ENCODE peak calls at places on chromosomes 4 and X, in eight cellular contexts. Z is lung, L is GM23338, A is cardiac muscle cell, I is cardiac fibroblast, P is adipocyte, W is Caco-2, X is mesendoderm. C is an unnamed sample.

GRCh38 chrX:149497626-149498025 is 7.5 kb downstream of the IDS start:
- DNase-seq in Z (no peak), L (no peak), X (no peak), A (no peak), I (peak), P (peak), W (no peak), C (peak)

GRCh38 chr4:129377131-129377845 is 281.3 kb downstream of the C4orf33 start:
- DNase-seq in P (no peak), X (no peak), A (no peak), I (no peak), L (no peak), Z (no peak), W (no peak), C (no peak)

GRCh38 chrX:617891-618290 is 12.7 kb upstream of the SHOX start:
- DNase-seq in W (no peak), A (no peak), Z (no peak), X (no peak), P (no peak), L (no peak), I (no peak), C (no peak)

GRCh38 chr4:6733358-6734164 is 17.6 kb downstream of the BLOC1S4 start:
- DNase-seq in I (no peak), L (no peak), A (no peak), X (no peak), W (no peak), P (no peak), Z (no peak), C (no peak)

GRCh38 chr4:189124149-189124758 is 816.4 kb upstream of the FRG1 start:
- DNase-seq in I (peak), X (peak), P (peak), W (no peak), L (peak), Z (no peak), A (peak), C (peak)

GRCh38 chr4:186061919-186062318 is 7.0 kb upstream of the TLR3 start:
- DNase-seq in Z (no peak), W (no peak), P (no peak), L (no peak), X (no peak), A (no peak), I (no peak), C (no peak)

GRCh38 chr4:16043820-16044554 is 39.8 kb downstream of the PROM1 start:
- DNase-seq in W (no peak), I (no peak), A (no peak), L (no peak), P (peak), X (no peak), Z (no peak), C (no peak)

GRCh38 chr4:83238393-83238792 is 46.2 kb downstream of the COQ2 start:
- DNase-seq in I (no peak), A (no peak), W (no peak), L (no peak), P (no peak), Z (no peak), X (no peak), C (no peak)

GRCh38 chrX:46737462-46737861 is 21.5 kb downstream of the SLC9A7 start:
- DNase-seq in A (no peak), L (no peak), P (peak), W (no peak), X (no peak), I (peak), Z (no peak), C (peak)

GRCh38 chr4:48862661-48863060 is 31.8 kb downstream of the OCIAD1 start:
- DNase-seq in Z (no peak), P (no peak), L (no peak), I (peak), W (no peak), A (no peak), X (no peak), C (no peak)

GRCh38 chrX:118976599-118977340 is 2.4 kb downstream of the LONRF3 start:
- DNase-seq in X (peak), W (no peak), I (peak), P (peak), A (no peak), L (no peak), Z (peak), C (no peak)

GRCh38 chr4:112093636-112094202 is 51.5 kb upstream of the FAM241A start:
- DNase-seq in P (no peak), L (no peak), A (no peak), Z (no peak), X (no peak), W (no peak), I (no peak), C (no peak)

GRCh38 chrX:139907078-139907477 is 25.8 kb downstream of the ATP11C start:
- DNase-seq in I (no peak), X (no peak), P (no peak), W (no peak), A (no peak), Z (no peak), L (no peak), C (no peak)

GRCh38 chr4:57501715-57502114 is 391.5 kb upstream of the IGFBP7 start:
- DNase-seq in W (no peak), P (peak), X (peak), A (no peak), I (peak), Z (no peak), L (peak), C (no peak)

GRCh38 chr4:73257995-73258667 is 467 bp downstream of the ANKRD17 start:
- DNase-seq in I (peak), W (peak), Z (peak), P (peak), L (peak), X (peak), A (peak), C (no peak)

GRCh38 chr4:13992975-13993495 is 365.5 kb upstream of the BOD1L1 start:
- DNase-seq in W (no peak), L (no peak), P (peak), A (no peak), Z (no peak), X (no peak), I (no peak), C (no peak)

GRCh38 chr4:112357897-112358296 is 60.7 kb downstream of the ALPK1 start:
- DNase-seq in X (no peak), I (no peak), Z (no peak), L (no peak), P (no peak), W (no peak), A (no peak), C (no peak)

GRCh38 chrX:39633293-39633692 is 464.5 kb downstream of the BCOR start:
- DNase-seq in L (no peak), W (no peak), P (peak), Z (no peak), I (peak), A (no peak), X (no peak), C (no peak)

GRCh38 chr4:30605616-30606015 is 114.6 kb upstream of the PCDH7 start:
- DNase-seq in X (peak), I (no peak), W (peak), Z (no peak), P (no peak), A (no peak), L (no peak), C (no peak)

GRCh38 chrX:119706616-119707015 is 13.6 kb upstream of the SEPTIN6 start:
- DNase-seq in Z (no peak), L (no peak), A (no peak), I (no peak), W (no peak), X (no peak), P (no peak), C (no peak)

GRCh38 chr4:93203708-93204107 is 624.8 kb upstream of the ATOH1 start:
- DNase-seq in W (peak), A (no peak), L (peak), X (peak), P (no peak), Z (no peak), I (no peak), C (no peak)

GRCh38 chrX:72576161-72576896 is 3.7 kb upstream of the HDAC8 start:
- DNase-seq in P (peak), L (no peak), W (no peak), Z (no peak), X (no peak), A (no peak), I (peak), C (peak)

GRCh38 chr4:106806158-106806797 is 229.8 kb downstream of the DKK2 start:
- DNase-seq in I (peak), X (no peak), W (no peak), Z (no peak), L (no peak), P (no peak), A (no peak), C (no peak)

DNA sequence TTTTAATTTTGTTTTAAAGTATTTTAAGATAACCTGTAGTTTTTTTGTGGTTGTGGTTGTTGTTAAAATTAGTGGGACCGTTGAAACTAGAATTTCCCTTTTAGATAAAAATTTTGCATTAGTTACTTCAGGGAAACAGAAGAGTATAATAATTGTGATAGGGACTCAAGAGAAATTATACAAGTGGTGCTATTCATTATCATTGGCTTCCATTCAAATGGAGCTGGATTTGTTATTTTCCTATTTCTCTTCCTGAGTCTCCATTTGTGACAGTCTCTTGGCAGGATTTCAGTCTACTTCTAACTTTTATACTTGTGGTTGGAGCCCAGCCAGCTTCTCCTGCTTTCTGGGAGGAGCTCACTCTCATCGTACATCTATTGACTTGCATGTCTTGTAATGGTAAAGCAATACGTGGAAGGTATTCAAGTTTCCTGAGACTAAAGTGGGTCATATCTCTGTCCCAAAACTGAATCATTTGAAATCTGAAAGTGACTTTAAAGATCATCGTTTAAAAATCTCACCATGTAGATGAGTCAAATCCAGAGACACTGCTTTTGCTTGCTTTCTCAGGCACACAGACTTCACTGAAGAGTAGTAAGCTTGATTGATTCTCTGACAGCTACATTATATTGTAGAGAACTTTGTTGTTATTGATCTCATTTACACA is 155.8 kb downstream of the RPA4 start:
- DNase-seq in Z (no peak), X (no peak), P (no peak), W (no peak), L (no peak), A (no peak), I (peak), C (no peak)
- H3K4me3 ChIP-seq in Z (no peak), X (no peak), P (peak), W (no peak), L (no peak), A (no peak), I (no peak), C (no peak)

DNA sequence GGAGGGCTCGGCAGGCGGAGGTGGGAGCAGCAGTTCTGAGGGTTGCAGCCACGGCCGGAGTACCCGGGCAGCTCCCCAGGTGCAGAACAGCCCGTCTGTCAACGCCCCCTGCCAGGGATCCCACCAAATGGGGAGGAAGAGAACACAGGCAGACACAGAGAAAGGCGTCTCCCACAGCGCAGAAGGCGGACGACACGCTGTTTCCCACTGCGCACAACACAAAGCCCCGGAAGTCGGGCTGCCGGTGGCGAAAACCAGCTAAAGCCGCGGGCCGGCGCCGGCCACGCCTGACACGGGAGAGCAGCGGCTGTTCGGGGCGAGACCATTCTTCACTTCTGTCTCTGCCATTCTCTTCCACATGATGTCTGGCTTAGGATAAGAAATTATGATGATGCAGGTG is 31.6 kb downstream of the CTBP1 start:
- DNase-seq in P (no peak), L (no peak), X (no peak), A (no peak), Z (no peak), W (no peak), I (no peak), C (no peak)
- H3K4me3 ChIP-seq in P (no peak), L (no peak), X (no peak), A (no peak), Z (no peak), W (no peak), I (no peak), C (no peak)

GRCh38 chr4:181971973-181972372 is 271.2 kb upstream of the TENM3 start:
- DNase-seq in I (peak), P (peak), A (no peak), X (no peak), Z (no peak), W (no peak), L (no peak), C (peak)
- H3K4me3 ChIP-seq in I (no peak), P (peak), A (no peak), X (no peak), Z (no peak), W (no peak), L (no peak), C (peak)

DNA sequence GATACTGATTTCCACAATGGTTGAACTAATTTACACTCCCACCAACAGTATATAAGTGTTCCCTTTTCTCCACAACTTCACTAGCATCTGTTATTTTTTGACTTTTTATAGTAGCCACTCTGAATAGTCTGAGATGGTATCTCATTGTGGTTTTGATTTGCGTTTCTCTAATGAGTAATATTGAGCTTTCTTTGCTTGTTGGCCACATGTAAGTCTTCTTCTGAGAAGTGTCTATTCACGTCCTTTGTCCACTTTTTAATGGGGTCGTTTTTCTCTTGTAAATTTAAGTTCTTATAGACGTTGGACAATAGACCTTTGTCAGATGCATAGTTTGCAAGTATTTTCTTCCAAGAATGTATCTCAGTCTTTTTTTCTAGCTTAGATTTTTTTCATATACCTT is 10.0 kb downstream of the FBXW7 start:
- DNase-seq in L (no peak), Z (no peak), I (no peak), X (no peak), A (no peak), P (no peak), W (no peak), C (no peak)
- H3K4me3 ChIP-seq in L (no peak), Z (no peak), I (no peak), X (no peak), A (no peak), P (no peak), W (no peak), C (no peak)